ENCODE peak calls at places on chromosomes 5 and 9, in seven cellular contexts. K is prostate gland; J is WTC11; R is HL-60; E is GM10248; A is neural crest cell; N is activated CD8-positive, alpha-beta T cell treated with anti-CD3 and anti-CD28 coated beads for 36 hours. W is an unnamed sample.

GRCh38 chr5:138339086-138339456 is 1.0 kb downstream of the FAM53C start:
- DNase-seq in K (peak; percentile 38), J (no peak), R (no peak), E (no peak), A (no peak), N (peak; percentile 15), W (no peak)

GRCh38 chr5:96816430-96816939 is 8.7 kb upstream of the ERAP1 start:
- DNase-seq in K (no peak), J (peak; percentile 14), R (peak; percentile 22), E (no peak), A (no peak), N (peak; percentile 84), W (no peak)

GRCh38 chr5:173211284-173211683 is 23.7 kb downstream of the NKX2-5 start:
- DNase-seq in K (no peak), J (no peak), R (no peak), E (no peak), A (no peak), N (no peak), W (no peak)

GRCh38 chr5:17123010-17123409 is 94.4 kb upstream of the BASP1 start:
- DNase-seq in K (no peak), J (no peak), R (no peak), E (no peak), A (no peak), N (no peak), W (no peak)

GRCh38 chr5:89277791-89278190 is 394.8 kb upstream of the MEF2C start:
- DNase-seq in K (no peak), J (no peak), R (no peak), E (no peak), A (no peak), N (no peak), W (no peak)

GRCh38 chr5:148769941-148770340 is 56.5 kb upstream of the ADRB2 start:
- DNase-seq in K (no peak), J (no peak), R (no peak), E (no peak), A (no peak), N (no peak), W (no peak)

GRCh38 chr9:36946653-36947052 is 87.4 kb downstream of the PAX5 start:
- DNase-seq in K (no peak), J (no peak), R (no peak), E (no peak), A (no peak), N (no peak), W (no peak)

GRCh38 chr9:121885345-121885901 is 207.7 kb downstream of the TTLL11 start:
- DNase-seq in K (no peak), J (no peak), R (no peak), E (no peak), A (no peak), N (peak; percentile 13), W (no peak)

GRCh38 chr5:96017951-96018350 is 56.3 kb upstream of the ELL2 start:
- DNase-seq in K (no peak), J (no peak), R (no peak), E (no peak), A (no peak), N (no peak), W (no peak)

GRCh38 chr9:33778700-33779351 is 16.5 kb upstream of the PRSS3 start:
- DNase-seq in K (peak; percentile 17), J (peak; percentile 55), R (peak; percentile 52), E (peak; percentile 74), A (peak; percentile 48), N (peak; percentile 67), W (no peak)

GRCh38 chr9:95727947-95728546 is 147.4 kb upstream of the ERCC6L2 start:
- DNase-seq in K (no peak), J (no peak), R (no peak), E (no peak), A (no peak), N (no peak), W (no peak)

GRCh38 chr9:76298497-76299144 is 95.6 kb downstream of the RFK start:
- DNase-seq in K (no peak), J (no peak), R (no peak), E (no peak), A (no peak), N (no peak), W (no peak)

GRCh38 chr9:89051421-89051820 is 60.2 kb downstream of the S1PR3 start:
- DNase-seq in K (no peak), J (no peak), R (no peak), E (no peak), A (no peak), N (no peak), W (no peak)

GRCh38 chr9:17402309-17402708 is 176.6 kb upstream of the SH3GL2 start:
- DNase-seq in K (no peak), J (no peak), R (peak; percentile 1), E (no peak), A (no peak), N (no peak), W (no peak)

GRCh38 chr5:160479926-160480325 is 58.3 kb downstream of the PTTG1 start:
- DNase-seq in K (no peak), J (no peak), R (no peak), E (no peak), A (no peak), N (no peak), W (no peak)

GRCh38 chr5:68285857-68286611 is 70.5 kb downstream of the PIK3R1 start:
- DNase-seq in K (no peak), J (no peak), R (no peak), E (no peak), A (no peak), N (no peak), W (no peak)

GRCh38 chr5:69136296-69136695 is 30.7 kb upstream of the CCNB1 start:
- DNase-seq in K (no peak), J (no peak), R (no peak), E (peak; percentile 71), A (no peak), N (no peak), W (no peak)

GRCh38 chr5:146967646-146968045 is 89.1 kb upstream of the PPP2R2B start:
- DNase-seq in K (no peak), J (no peak), R (no peak), E (no peak), A (no peak), N (no peak), W (peak; percentile 33)

GRCh38 chr9:102054811-102055210 is 316.4 kb upstream of the GRIN3A start:
- DNase-seq in K (no peak), J (no peak), R (no peak), E (no peak), A (no peak), N (no peak), W (no peak)

GRCh38 chr5:43802119-43802518 is 199.1 kb downstream of the NNT start:
- DNase-seq in K (no peak), J (no peak), R (no peak), E (no peak), A (no peak), N (no peak), W (no peak)

GRCh38 chr5:115961413-115962238 is 649 bp upstream of the LVRN start:
- DNase-seq in K (no peak), J (peak; percentile 30), R (no peak), E (peak; percentile 29), A (no peak), N (peak; percentile 3), W (peak; percentile 31)

GRCh38 chr9:73810585-73811215 is 659.0 kb downstream of the ANXA1 start:
- DNase-seq in K (no peak), J (no peak), R (no peak), E (no peak), A (no peak), N (no peak), W (no peak)

GRCh38 chr5:149157330-149157729 is 16.0 kb downstream of the ABLIM3 start:
- DNase-seq in K (no peak), J (no peak), R (no peak), E (no peak), A (no peak), N (no peak), W (no peak)

GRCh38 chr9:71839665-71840064 is 71.3 kb downstream of the ABHD17B start:
- DNase-seq in K (no peak), J (no peak), R (no peak), E (no peak), A (no peak), N (no peak), W (no peak)

GRCh38 chr9:97534185-97534584 is 32.7 kb downstream of the TMOD1 start:
- DNase-seq in K (no peak), J (no peak), R (no peak), E (no peak), A (no peak), N (no peak), W (no peak)

GRCh38 chr9:24464321-24464951 is 81.3 kb downstream of the IZUMO3 start:
- DNase-seq in K (no peak), J (no peak), R (no peak), E (no peak), A (no peak), N (no peak), W (peak; percentile 68)

GRCh38 chr9:113148996-113149960 is 1.5 kb upstream of the SLC31A2 start:
- DNase-seq in K (no peak), J (no peak), R (peak; percentile 38), E (no peak), A (no peak), N (no peak), W (no peak)
- TF ChIP-seq CTCF in K (no peak), J (no peak), R (no peak), E (no peak), A (no peak), N (no peak), W (no peak)

GRCh38 chr9:93612796-93613154 is 36.4 kb downstream of the PHF2 start:
- DNase-seq in K (no peak), J (no peak), R (peak; percentile 36), E (peak; percentile 53), A (no peak), N (peak; percentile 38), W (no peak)
- TF ChIP-seq CTCF in K (no peak), J (no peak), R (no peak), E (no peak), A (no peak), N (no peak), W (no peak)

GRCh38 chr5:110134963-110135935 is 445.5 kb downstream of the MAN2A1 start:
- DNase-seq in K (no peak), J (no peak), R (no peak), E (no peak), A (no peak), N (no peak), W (no peak)
- TF ChIP-seq CTCF in K (no peak), J (no peak), R (no peak), E (no peak), A (no peak), N (no peak), W (no peak)

GRCh38 chr9:132694144-132694543 is 23.9 kb downstream of the GTF3C4 start:
- DNase-seq in K (no peak), J (no peak), R (peak; percentile 55), E (no peak), A (no peak), N (peak; percentile 36), W (no peak)
- TF ChIP-seq CTCF in K (no peak), J (peak; percentile 17), R (peak; percentile 33), E (peak; percentile 25), A (no peak), N (peak; percentile 43), W (no peak)

W was measured in glutamatergic neuron.